ENCODE peak calls at places on chromosomes 7 and 10, in seven cellular contexts. C, S, P, V, U, I and H are unnamed samples. For H3K36me3, the result is how much of the 10 kb centered on the place peaks cover.

GRCh38 chr7:27553288-27553687 is 109.4 kb downstream of the HIBADH start:
- DNase-seq in C (no peak), S (no peak), P (no peak), V (no peak), U (no peak), I (no peak), H (no peak)

GRCh38 chr7:33196194-33196593 is 66.8 kb downstream of the BBS9 start:
- DNase-seq in C (no peak), S (no peak), P (no peak), V (no peak), U (no peak), I (no peak), H (no peak)

GRCh38 chr7:843230-843629 is 11.0 kb downstream of the SUN1 start:
- DNase-seq in C (no peak), S (peak), P (no peak), V (no peak), U (no peak), I (no peak), H (no peak)

GRCh38 chr7:47314728-47315601 is 266.9 kb downstream of the TNS3 start:
- DNase-seq in C (no peak), S (peak), P (peak), V (no peak), U (no peak), I (no peak), H (no peak)

GRCh38 chr10:34816067-34817002 is 1.2 kb upstream of the PARD3 start:
- DNase-seq in C (peak), S (no peak), P (peak), V (no peak), U (no peak), I (no peak), H (peak)

GRCh38 chr7:64945481-64945756 is 42.3 kb downstream of the ZNF273 start:
- DNase-seq in C (no peak), S (no peak), P (no peak), V (no peak), U (no peak), I (no peak), H (no peak)

GRCh38 chr7:151680810-151681209 is 161.1 kb upstream of the RHEB start:
- DNase-seq in C (peak), S (no peak), P (peak), V (peak), U (peak), I (no peak), H (no peak)

GRCh38 chr7:155362380-155363145 is 64.9 kb downstream of the INSIG1 start:
- DNase-seq in C (no peak), S (no peak), P (no peak), V (no peak), U (no peak), I (no peak), H (no peak)

GRCh38 chr10:127881262-127881661 is 11.5 kb downstream of the CLRN3 start:
- DNase-seq in C (peak), S (peak), P (no peak), V (no peak), U (peak), I (no peak), H (no peak)

GRCh38 chr7:111082351-111082750 is 8.6 kb upstream of the LRRN3 start:
- DNase-seq in C (no peak), S (no peak), P (no peak), V (no peak), U (no peak), I (no peak), H (no peak)

GRCh38 chr10:66537186-66537585 is 388.6 kb upstream of the LRRTM3 start:
- DNase-seq in C (no peak), S (no peak), P (no peak), V (no peak), U (no peak), I (no peak), H (no peak)

GRCh38 chr10:66538352-66538751 is 387.5 kb upstream of the LRRTM3 start:
- DNase-seq in C (no peak), S (no peak), P (no peak), V (no peak), U (no peak), I (no peak), H (no peak)

GRCh38 chr10:66538908-66539307 is 386.9 kb upstream of the LRRTM3 start:
- DNase-seq in C (no peak), S (no peak), P (no peak), V (no peak), U (no peak), I (no peak), H (no peak)

GRCh38 chr10:66535418-66535817 is 390.4 kb upstream of the LRRTM3 start:
- DNase-seq in C (no peak), S (no peak), P (no peak), V (no peak), U (no peak), I (no peak), H (no peak)
- TF ChIP-seq EP300 in C (no peak), S (no peak), P (no peak), V (no peak), U (no peak), I (no peak), H (no peak)

GRCh38 chr10:98778277-98778759 is 331.6 kb upstream of the HPS1 start:
- DNase-seq in C (no peak), S (no peak), P (no peak), V (no peak), U (no peak), I (no peak), H (no peak)
- H3K36me3 ChIP-seq in C (under half), S (under half), P (under half), V (under half), U (under half), I (under half), H (under half)

DNA sequence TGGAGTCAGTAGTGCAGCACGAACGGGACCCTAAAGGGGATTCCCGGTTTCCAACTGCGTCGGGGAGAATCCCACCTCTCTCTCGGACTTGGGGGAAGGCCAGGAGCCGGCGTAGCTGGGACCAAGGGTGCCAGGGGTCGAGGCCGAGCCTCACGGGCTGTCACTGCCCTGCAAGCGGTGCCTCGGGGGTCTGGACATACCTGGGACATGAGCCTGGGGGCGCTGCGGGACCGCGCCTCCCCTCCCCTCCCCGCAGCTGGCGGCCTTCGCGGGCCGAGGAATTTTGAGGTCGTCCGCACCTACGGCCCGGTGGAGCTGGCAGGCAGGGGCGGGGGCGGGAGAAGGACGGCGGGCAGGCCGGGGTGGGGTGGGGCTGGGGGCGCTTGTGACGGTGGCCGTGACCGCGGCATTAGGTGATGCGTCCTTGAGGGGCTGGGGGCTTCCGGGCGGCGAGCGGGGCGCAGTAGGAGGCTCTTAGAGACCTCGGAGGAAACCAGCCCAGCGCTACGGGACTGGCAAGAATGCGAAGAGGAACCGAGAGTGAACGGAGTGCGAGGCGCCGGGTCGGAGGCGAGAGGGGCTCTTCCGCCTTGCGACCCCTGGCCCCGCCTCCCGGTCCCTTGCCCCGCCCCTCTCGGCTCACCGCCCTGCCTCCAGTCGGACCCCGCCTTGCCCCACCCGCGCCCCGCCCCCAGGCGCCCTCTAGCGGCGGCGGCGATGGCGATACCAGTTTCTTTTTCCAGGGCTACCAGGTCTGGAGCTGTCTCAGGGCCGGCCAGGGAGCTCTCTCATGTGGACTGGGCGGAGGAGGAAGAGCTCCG is 48.3 kb downstream of the NPVF start:
- DNase-seq in C (peak), S (peak), P (peak), V (peak), U (peak), I (peak), H (peak)
- TF ChIP-seq POLR2A in C (peak), S (peak), P (peak), V (peak), U (no peak), I (no peak), H (peak)

GRCh38 chr10:108037061-108037460 is 872.6 kb upstream of the SORCS1 start:
- DNase-seq in C (no peak), S (no peak), P (no peak), V (no peak), U (no peak), I (no peak), H (no peak)
- TF ChIP-seq EP300 in C (no peak), S (no peak), P (no peak), V (no peak), U (no peak), I (no peak), H (no peak)

GRCh38 chr7:87187120-87187519 is 32.4 kb downstream of the TMEM243 start:
- DNase-seq in C (no peak), S (no peak), P (no peak), V (no peak), U (no peak), I (no peak), H (no peak)
- H3K36me3 ChIP-seq in C (under half), S (under half), P (under half), V (under half), U (half or more), I (half or more), H (half or more)

GRCh38 chr7:130886438-130887135 is 152.6 kb upstream of the KLF14 start:
- DNase-seq in C (no peak), S (peak), P (no peak), V (no peak), U (no peak), I (no peak), H (no peak)
- TF ChIP-seq POLR2A in C (no peak), S (no peak), P (no peak), V (no peak), U (no peak), I (no peak), H (no peak)